ENCODE peak calls at places on chromosome 18, in five cellular contexts. P is body of pancreas, K is IMR-90, I is HCT116, V is testis. Q is an unnamed sample.

GRCh38 chr18:43596106-43596712 is 318.9 kb upstream of the SYT4 start:
- DNase-seq in P (no peak), K (peak; percentile 29), I (no peak), V (no peak), Q (no peak)

GRCh38 chr18:24112874-24113615 is 25.8 kb upstream of the CABYR start:
- DNase-seq in P (peak; percentile 87), K (peak; percentile 69), I (peak; percentile 90), V (no peak), Q (no peak)

GRCh38 chr18:80259610-80260009 is 12.3 kb upstream of the PARD6G start:
- DNase-seq in P (no peak), K (no peak), I (no peak), V (peak; percentile 9), Q (no peak)

GRCh38 chr18:77147418-77147852 is 14.9 kb upstream of the MBP start:
- DNase-seq in P (no peak), K (peak; percentile 52), I (no peak), V (no peak), Q (no peak)

GRCh38 chr18:13800505-13801259 is 23.3 kb upstream of the MC5R start:
- DNase-seq in P (peak; percentile 59), K (peak; percentile 18), I (peak; percentile 55), V (peak; percentile 80), Q (peak; percentile 74)

GRCh38 chr18:70243131-70243530 is 37.6 kb upstream of the RTTN start:
- DNase-seq in P (no peak), K (no peak), I (peak; percentile 55), V (no peak), Q (no peak)

GRCh38 chr18:13909141-13909540 is 6.2 kb downstream of the MC2R start:
- DNase-seq in P (no peak), K (no peak), I (no peak), V (no peak), Q (no peak)

GRCh38 chr18:50508228-50508627 is 51.7 kb upstream of the MAPK4 start:
- DNase-seq in P (no peak), K (no peak), I (no peak), V (no peak), Q (no peak)

GRCh38 chr18:23650963-23651927 is 11.5 kb downstream of the ANKRD29 start:
- DNase-seq in P (no peak), K (peak; percentile 77), I (no peak), V (no peak), Q (no peak)

GRCh38 chr18:72375628-72376027 is 168.5 kb downstream of the CBLN2 start:
- DNase-seq in P (no peak), K (peak; percentile 28), I (no peak), V (no peak), Q (no peak)

GRCh38 chr18:77866309-77866708 is 616.7 kb downstream of the GALR1 start:
- DNase-seq in P (no peak), K (no peak), I (no peak), V (no peak), Q (no peak)

GRCh38 chr18:13453714-13454113 is 235.2 kb downstream of the LDLRAD4 start:
- DNase-seq in P (no peak), K (no peak), I (no peak), V (no peak), Q (no peak)

GRCh38 chr18:48038636-48039035 is 108.2 kb upstream of the SMAD2 start:
- DNase-seq in P (peak; percentile 8), K (no peak), I (no peak), V (no peak), Q (no peak)

GRCh38 chr18:74836296-74837139 is 238.8 kb downstream of the ZNF407 start:
- DNase-seq in P (peak; percentile 21), K (peak; percentile 72), I (no peak), V (no peak), Q (no peak)

GRCh38 chr18:62999921-63000320 is 284.6 kb downstream of the PHLPP1 start:
- DNase-seq in P (no peak), K (no peak), I (no peak), V (peak; percentile 9), Q (no peak)

GRCh38 chr18:23740105-23740830 is 51.0 kb downstream of the LAMA3 start:
- DNase-seq in P (no peak), K (no peak), I (no peak), V (no peak), Q (no peak)

GRCh38 chr18:23540867-23541266 is 37.6 kb downstream of the RMC1 start:
- DNase-seq in P (no peak), K (peak; percentile 16), I (no peak), V (peak; percentile 43), Q (no peak)

GRCh38 chr18:23897293-23897692 is 117.3 kb upstream of the TTC39C start:
- DNase-seq in P (no peak), K (no peak), I (no peak), V (no peak), Q (no peak)

GRCh38 chr18:76897257-76897656 is 74.9 kb downstream of the ZNF236 start:
- DNase-seq in P (no peak), K (no peak), I (no peak), V (no peak), Q (no peak)

GRCh38 chr18:76385681-76385975 is 109.4 kb downstream of the ZNF516 start:
- DNase-seq in P (no peak), K (no peak), I (no peak), V (no peak), Q (no peak)

GRCh38 chr18:63708650-63709049 is 5.9 kb downstream of the SERPINB11 start:
- DNase-seq in P (no peak), K (peak; percentile 96), I (no peak), V (no peak), Q (no peak)

GRCh38 chr18:70338890-70339289 is 50.0 kb downstream of the SOCS6 start:
- DNase-seq in P (no peak), K (no peak), I (no peak), V (no peak), Q (no peak)

GRCh38 chr18:12990128-12990485 is 1.1 kb upstream of the CEP192 start:
- DNase-seq in P (no peak), K (no peak), I (no peak), V (no peak), Q (no peak)

GRCh38 chr18:8623549-8624106 is 14.4 kb downstream of the RAB12 start:
- DNase-seq in P (no peak), K (no peak), I (no peak), V (no peak), Q (no peak)
- TF ChIP-seq POLR2A in P (no peak), K (no peak), I (no peak), V (no peak), Q (no peak)

GRCh38 chr18:31100598-31101147 is 1.5 kb downstream of the DSC2 start:
- DNase-seq in P (peak; percentile 29), K (no peak), I (no peak), V (no peak), Q (peak; percentile 7)
- TF ChIP-seq POLR2A in P (no peak), K (no peak), I (no peak), V (no peak), Q (no peak)

GRCh38 chr18:22172594-22173049 is 3.2 kb downstream of the GATA6 start:
- DNase-seq in P (peak; percentile 60), K (no peak), I (no peak), V (peak; percentile 56), Q (no peak)
- TF ChIP-seq POLR2A in P (peak; percentile 23), K (no peak), I (no peak), V (no peak), Q (no peak)

DNA sequence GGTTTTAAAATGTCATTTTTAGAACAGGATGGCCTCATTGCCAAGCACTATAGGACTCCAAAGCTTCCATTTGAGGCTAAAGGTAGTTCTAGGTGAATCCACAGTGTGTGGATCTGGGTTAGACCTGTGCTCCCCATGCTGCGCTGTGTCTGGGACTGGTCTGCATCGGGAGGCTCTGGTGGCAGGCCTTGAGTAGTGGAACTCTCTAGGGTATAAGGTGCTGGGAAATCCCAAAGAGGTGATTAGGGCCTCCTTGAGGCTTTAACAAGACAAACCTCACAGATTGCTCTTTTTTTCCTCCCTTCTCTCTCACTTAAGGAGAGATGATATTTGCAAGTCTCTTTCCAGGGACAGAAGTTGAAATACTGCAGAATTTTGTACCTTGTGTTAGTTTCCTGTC is 9.3 kb downstream of the SEC11C start:
- DNase-seq in P (no peak), K (no peak), I (no peak), V (no peak), Q (no peak)
- TF ChIP-seq POLR2A in P (no peak), K (no peak), I (no peak), V (no peak), Q (no peak)

GRCh38 chr18:61951396-61951795 is 58.6 kb upstream of the RNF152 start:
- DNase-seq in P (no peak), K (no peak), I (no peak), V (no peak), Q (no peak)
- TF ChIP-seq POLR2A in P (no peak), K (no peak), I (no peak), V (no peak), Q (no peak)

DNA sequence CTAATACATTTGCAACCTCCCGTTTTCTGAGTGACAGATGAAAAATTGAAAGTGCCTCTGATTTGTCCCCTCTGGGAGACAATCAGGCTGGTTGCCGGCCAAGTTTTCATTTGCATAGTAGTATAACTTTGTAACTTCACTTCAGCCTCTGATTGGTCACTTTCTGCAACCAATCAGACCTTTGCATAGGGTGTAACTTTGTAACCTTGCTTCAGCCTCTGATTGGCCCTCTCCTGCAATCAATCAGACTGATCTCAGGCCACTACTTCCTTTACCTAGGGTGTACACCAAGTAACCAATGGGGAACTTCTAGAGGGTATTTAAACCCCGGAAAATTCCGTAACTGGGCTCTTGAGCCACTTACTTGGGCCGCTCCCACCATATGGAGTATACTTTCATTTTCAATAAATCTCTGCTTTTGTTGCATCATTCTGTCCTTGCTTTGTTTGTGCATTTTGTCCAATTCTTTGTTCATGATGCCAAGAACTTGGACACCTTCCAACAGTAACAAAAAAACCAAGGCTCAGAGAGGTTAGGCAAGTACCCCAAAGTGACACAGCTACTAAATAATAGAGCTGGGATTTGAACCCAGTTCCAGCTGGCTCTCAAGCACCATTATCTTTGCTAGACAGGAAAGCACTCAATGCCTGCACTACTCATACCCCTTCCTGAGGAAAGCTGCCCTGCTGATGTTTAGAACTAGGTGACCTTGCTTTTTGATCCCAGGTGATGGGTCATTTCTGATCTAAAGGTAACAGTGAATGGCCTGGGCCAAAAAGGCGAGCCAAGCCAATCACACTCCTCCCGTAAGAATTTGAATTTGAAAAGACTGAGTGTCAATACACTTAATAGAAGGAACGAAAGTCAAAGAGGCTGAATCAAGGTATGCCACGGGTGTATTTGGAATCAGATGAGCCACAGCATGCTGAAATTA is 10.9 kb upstream of the MYOM1 start:
- DNase-seq in P (peak; percentile 35), K (peak; percentile 31), I (no peak), V (peak; percentile 87), Q (no peak)
- TF ChIP-seq POLR2A in P (no peak), K (no peak), I (no peak), V (no peak), Q (no peak)